ENCODE peak calls at places on chromosomes 1 and 21, in eight cellular contexts. S, O, B, Q, I, F, J and V are unnamed samples.

GRCh38 chr1:155301342-155301841 is at the start of gene PKLR:
- DNase-seq in I (no peak), S (no peak), J (no peak), O (no peak), Q (no peak), F (no peak), B (no peak), V (no peak)

GRCh38 chr1:153635872-153636271 is 2.0 kb downstream of the CHTOP start:
- DNase-seq in S (no peak), B (no peak), O (no peak), J (peak), F (no peak), I (no peak), Q (no peak), V (no peak)

GRCh38 chr1:150955274-150955673 is 19.4 kb downstream of the CERS2 start:
- DNase-seq in O (no peak), F (no peak), S (no peak), I (no peak), Q (no peak), B (no peak), J (no peak), V (no peak)

GRCh38 chr1:29240400-29240837 is 4.1 kb downstream of the PTPRU start:
- DNase-seq in I (no peak), F (no peak), B (no peak), O (no peak), J (peak), Q (no peak), S (no peak), V (peak)

GRCh38 chr1:56382890-56383289 is 196.5 kb downstream of the PLPP3 start:
- DNase-seq in Q (no peak), F (no peak), B (no peak), O (no peak), J (no peak), I (no peak), S (no peak), V (no peak)

GRCh38 chr1:10765304-10765703 is 31.1 kb downstream of the CASZ1 start:
- DNase-seq in Q (no peak), F (no peak), S (no peak), I (no peak), J (no peak), O (no peak), B (no peak), V (no peak)

GRCh38 chr1:23394176-23394575 is 24.5 kb upstream of the ZNF436 start:
- DNase-seq in F (no peak), I (no peak), O (no peak), B (no peak), Q (peak), S (no peak), J (no peak), V (no peak)

GRCh38 chr1:237470712-237471310 is 419.9 kb downstream of the ZP4 start:
- DNase-seq in O (no peak), B (no peak), F (no peak), J (no peak), S (peak), Q (no peak), I (peak), V (peak)

GRCh38 chr1:201506092-201506491 is 831 bp downstream of the CSRP1 start:
- DNase-seq in F (no peak), Q (no peak), S (no peak), O (no peak), B (no peak), I (no peak), J (no peak), V (no peak)

GRCh38 chr1:21579788-21580187 is 70.6 kb downstream of the ALPL start:
- DNase-seq in O (no peak), I (peak), Q (no peak), F (no peak), B (no peak), J (no peak), S (no peak), V (no peak)

GRCh38 chr1:220652995-220653394 is 37.2 kb upstream of the C1orf115 start:
- DNase-seq in Q (no peak), J (no peak), O (no peak), S (no peak), F (no peak), I (no peak), B (no peak), V (no peak)

GRCh38 chr21:46538262-46538661 is 66.6 kb downstream of the S100B start:
- DNase-seq in F (no peak), I (no peak), Q (no peak), J (no peak), S (no peak), O (no peak), B (no peak), V (no peak)

GRCh38 chr1:167165948-167166702 is 54.6 kb upstream of the POU2F1 start:
- DNase-seq in I (no peak), F (no peak), S (peak), Q (no peak), O (no peak), B (no peak), J (no peak), V (no peak)

GRCh38 chr1:27087371-27087941 is 67.5 kb downstream of the SLC9A1 start:
- DNase-seq in J (no peak), F (no peak), B (no peak), S (no peak), I (no peak), O (no peak), Q (no peak), V (no peak)

GRCh38 chr1:28966617-28967016 is 52.2 kb downstream of the EPB41 start:
- DNase-seq in I (peak), Q (no peak), F (no peak), O (no peak), S (no peak), B (no peak), J (no peak), V (no peak)

GRCh38 chr1:245996806-245997205 is 510.3 kb downstream of the SMYD3 start:
- DNase-seq in F (no peak), J (no peak), B (no peak), S (no peak), O (no peak), I (no peak), Q (no peak), V (no peak)

GRCh38 chr1:29210278-29211085 is 20.3 kb downstream of the MECR start:
- DNase-seq in B (no peak), O (no peak), Q (no peak), S (no peak), I (no peak), J (no peak), F (peak), V (no peak)

GRCh38 chr21:29849735-29850176 is 90.0 kb downstream of the GRIK1 start:
- DNase-seq in Q (peak), F (peak), B (peak), O (peak), S (peak), J (no peak), I (peak), V (peak)

GRCh38 chr1:82139751-82140468 is 339.2 kb downstream of the ADGRL2 start:
- DNase-seq in J (no peak), O (no peak), B (no peak), I (no peak), S (no peak), Q (peak), F (no peak), V (no peak)

GRCh38 chr1:227043755-227044154 is 103.7 kb downstream of the COQ8A start:
- DNase-seq in J (no peak), I (peak), B (no peak), S (no peak), Q (peak), F (no peak), O (no peak), V (no peak)

GRCh38 chr1:6185151-6185550 is 5.0 kb upstream of the CHD5 start:
- DNase-seq in I (no peak), B (no peak), S (no peak), J (no peak), O (no peak), Q (peak), F (no peak), V (no peak)

GRCh38 chr21:26553921-26554320 is 19.2 kb downstream of the CYYR1 start:
- DNase-seq in S (no peak), B (no peak), O (no peak), Q (no peak), I (no peak), J (no peak), F (no peak), V (no peak)

DNA sequence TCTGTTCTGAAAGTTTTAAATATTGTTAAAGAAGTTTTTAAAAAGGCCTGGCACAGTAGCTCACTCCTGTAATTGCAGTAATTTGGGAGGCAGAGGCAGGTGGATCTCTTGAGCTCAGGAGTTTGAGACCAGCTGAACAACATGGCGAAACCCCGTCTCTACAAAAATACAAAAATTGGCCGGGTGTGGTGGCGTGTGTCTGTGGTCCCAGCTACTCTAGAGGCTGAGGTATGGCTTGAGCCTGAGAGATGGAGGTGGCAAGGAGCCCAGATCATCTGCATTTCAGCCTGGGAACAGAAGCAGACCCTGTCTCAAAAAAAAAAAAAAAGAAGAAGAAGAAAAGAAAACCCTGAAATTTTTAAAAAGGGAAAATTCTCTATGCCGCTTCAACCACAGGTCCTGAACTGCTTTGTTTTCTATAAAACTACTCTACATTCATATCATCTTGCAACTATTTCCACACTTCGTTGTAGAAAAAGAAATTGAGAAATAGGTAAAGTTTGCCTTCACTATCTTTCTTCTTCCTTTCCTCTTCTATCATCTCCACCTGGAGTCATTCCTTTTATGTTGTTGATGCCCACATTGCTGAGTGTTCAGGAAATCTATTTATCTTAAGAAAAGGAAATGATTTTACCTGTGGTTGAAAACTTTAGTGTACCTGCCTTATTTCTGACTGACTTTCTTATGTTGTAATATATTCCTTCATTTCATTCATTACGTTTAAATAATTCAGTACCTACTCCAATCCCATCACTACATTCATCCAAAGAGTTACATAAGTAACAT is 1.7 kb downstream of the ATP6V1G3 start:
- DNase-seq in B (no peak), J (no peak), I (no peak), F (no peak), O (no peak), Q (no peak), S (no peak), V (no peak)
- H3K4me3 ChIP-seq in B (no peak), J (no peak), I (no peak), F (no peak), O (no peak), Q (no peak), S (no peak), V (no peak)

GRCh38 chr21:14303731-14304488 is 79.0 kb downstream of the HSPA13 start:
- DNase-seq in I (no peak), Q (no peak), F (no peak), B (no peak), O (no peak), J (no peak), S (no peak), V (no peak)

GRCh38 chr21:14300074-14300473 is 82.9 kb downstream of the HSPA13 start:
- DNase-seq in J (no peak), B (no peak), I (no peak), F (no peak), Q (no peak), O (no peak), S (no peak), V (no peak)
- H3K4me3 ChIP-seq in J (no peak), B (no peak), I (no peak), F (no peak), Q (no peak), O (no peak), S (no peak), V (no peak)

GRCh38 chr1:159781992-159782391 is 1.2 kb downstream of the DUSP23 start:
- DNase-seq in I (no peak), J (peak), B (no peak), F (no peak), O (no peak), S (no peak), Q (no peak), V (no peak)
- H3K4me3 ChIP-seq in I (peak), J (peak), B (no peak), F (no peak), O (peak), S (peak), Q (peak), V (no peak)

GRCh38 chr1:222163895-222164294 is 384.0 kb downstream of the HHIPL2 start:
- DNase-seq in I (no peak), B (no peak), S (no peak), F (no peak), Q (no peak), O (no peak), J (no peak), V (no peak)

GRCh38 chr1:222165625-222166024 is 382.3 kb downstream of the HHIPL2 start:
- DNase-seq in F (no peak), O (no peak), Q (peak), J (no peak), S (no peak), B (no peak), I (no peak), V (no peak)

GRCh38 chr1:222167111-222167510 is 380.8 kb downstream of the HHIPL2 start:
- DNase-seq in O (no peak), J (peak), S (peak), Q (peak), F (peak), B (no peak), I (peak), V (peak)

GRCh38 chr1:222157612-222158011 is 390.3 kb downstream of the HHIPL2 start:
- DNase-seq in Q (no peak), J (no peak), B (no peak), I (no peak), O (no peak), S (no peak), F (no peak), V (no peak)

DNA sequence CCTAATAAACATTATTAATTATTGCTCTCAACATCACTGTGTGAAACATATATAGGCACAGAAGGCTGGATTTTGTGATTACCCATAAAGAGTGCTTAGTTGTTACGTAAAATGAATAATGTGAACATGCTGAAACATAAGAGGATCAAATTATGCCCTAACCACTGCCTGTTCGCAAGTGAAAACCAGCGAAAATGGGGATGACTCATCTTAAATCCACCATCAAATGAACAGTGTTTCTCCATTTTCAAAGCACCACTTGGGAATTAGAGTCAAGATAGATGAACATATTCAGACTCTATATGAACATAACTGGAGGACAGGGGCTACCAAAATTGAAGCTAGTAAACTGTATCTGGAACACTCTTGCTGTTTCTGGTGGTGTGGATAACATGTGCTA is 386.2 kb downstream of the HHIPL2 start:
- DNase-seq in O (no peak), F (no peak), S (no peak), I (no peak), Q (peak), J (no peak), B (no peak), V (no peak)
- H3K4me3 ChIP-seq in O (no peak), F (no peak), S (no peak), I (no peak), Q (no peak), J (no peak), B (no peak), V (no peak)

GRCh38 chr1:53482441-53483153 is 23.4 kb downstream of the DMRTB1 start:
- DNase-seq in S (no peak), I (no peak), F (no peak), J (no peak), Q (no peak), B (no peak), O (no peak), V (no peak)
- H3K4me3 ChIP-seq in S (no peak), I (no peak), F (no peak), J (no peak), Q (no peak), B (no peak), O (no peak), V (no peak)

GRCh38 chr1:71461416-71461815 is 380.6 kb upstream of the ZRANB2 start:
- DNase-seq in O (no peak), S (no peak), B (no peak), F (no peak), J (no peak), Q (no peak), I (no peak), V (no peak)
- H3K4me3 ChIP-seq in O (no peak), S (no peak), B (no peak), F (no peak), J (no peak), Q (no peak), I (no peak), V (no peak)

GRCh38 chr1:3351300-3352083 is 103.0 kb upstream of the ARHGEF16 start:
- DNase-seq in J (no peak), B (no peak), Q (no peak), O (no peak), S (no peak), F (no peak), I (no peak), V (no peak)
- H3K4me3 ChIP-seq in J (no peak), B (no peak), Q (no peak), O (no peak), S (peak), F (no peak), I (no peak), V (no peak)